ENCODE peak calls at places on chromosomes 1 and 21, in four cellular contexts. B is K562, W is GM12878, M is HepG2. E is an unnamed sample.

GRCh38 chr1:50972766-50973165 is 2.7 kb downstream of the CDKN2C start:
- DNase-seq in B (no peak), W (no peak), M (no peak), E (no peak)

GRCh38 chr1:154574715-154575114 is 7.1 kb downstream of the CHRNB2 start:
- DNase-seq in W (no peak), B (no peak), M (no peak), E (no peak)

GRCh38 chr1:19623523-19623922 is 20.6 kb upstream of the NBL1 start:
- DNase-seq in M (peak), W (no peak), B (no peak), E (no peak)

GRCh38 chr21:37472581-37472980 is 106.0 kb downstream of the DYRK1A start:
- DNase-seq in B (no peak), W (no peak), M (no peak), E (no peak)

GRCh38 chr1:29655945-29656866 is 419.9 kb downstream of the PTPRU start:
- DNase-seq in B (peak), W (no peak), M (no peak), E (no peak)

GRCh38 chr1:66402194-66402593 is 131.8 kb upstream of the SGIP1 start:
- DNase-seq in B (no peak), W (peak), M (no peak), E (no peak)

GRCh38 chr1:219416598-219417238 is 196.2 kb downstream of the ZC3H11B start:
- DNase-seq in W (peak), M (peak), B (peak), E (no peak)

GRCh38 chr1:145782166-145783099 is 41.5 kb downstream of the RNF115 start:
- DNase-seq in B (no peak), M (peak), W (no peak), E (peak)

GRCh38 chr21:45670731-45671130 is 27.2 kb downstream of the PCBP3 start:
- DNase-seq in B (no peak), W (no peak), M (no peak), E (no peak)

GRCh38 chr1:61067446-61067845 is 14.9 kb upstream of the NFIA start:
- DNase-seq in W (no peak), B (no peak), M (no peak), E (no peak)

GRCh38 chr1:151037032-151037431 is 646 bp downstream of the BNIPL start:
- DNase-seq in W (no peak), M (no peak), B (no peak), E (no peak)

GRCh38 chr1:177862916-177863315 is 106.9 kb downstream of the SEC16B start:
- DNase-seq in M (no peak), W (no peak), B (no peak), E (no peak)

GRCh38 chr21:37060296-37060695 is 12.6 kb downstream of the PIGP start:
- DNase-seq in W (no peak), M (peak), B (no peak), E (peak)

GRCh38 chr1:10685196-10685850 is 111.1 kb downstream of the CASZ1 start:
- DNase-seq in B (no peak), M (no peak), W (no peak), E (no peak)

GRCh38 chr1:228488107-228488817 is 1.1 kb downstream of the RNF187 start:
- DNase-seq in W (no peak), B (no peak), M (no peak), E (peak)

GRCh38 chr1:154614887-154615286 is 6.9 kb upstream of the ADAR start:
- DNase-seq in M (no peak), W (no peak), B (no peak), E (no peak)

GRCh38 chr1:58848818-58849411 is 65.1 kb upstream of the JUN start:
- DNase-seq in W (no peak), B (peak), M (peak), E (peak)

GRCh38 chr1:117346206-117346928 is 20.9 kb upstream of the MAN1A2 start:
- DNase-seq in W (no peak), B (no peak), M (no peak), E (no peak)

GRCh38 chr1:15341228-15341627 is 68.5 kb upstream of the EFHD2 start:
- DNase-seq in M (no peak), B (no peak), W (no peak), E (no peak)

GRCh38 chr1:178282949-178283367 is 189.1 kb downstream of the RASAL2 start:
- DNase-seq in B (no peak), M (peak), W (no peak), E (peak)

GRCh38 chr21:34889287-34889536 is 159.9 kb downstream of the RUNX1 start:
- DNase-seq in B (no peak), W (no peak), M (peak), E (peak)

GRCh38 chr1:150552692-150553278 is 3.6 kb downstream of the ADAMTSL4 start:
- DNase-seq in M (no peak), B (no peak), W (no peak), E (no peak)

GRCh38 chr1:117284408-117285215 is 73.9 kb upstream of the VTCN1 start:
- DNase-seq in M (peak), B (peak), W (no peak), E (peak)

GRCh38 chr1:84851839-84852238 is 41.2 kb downstream of the LPAR3 start:
- DNase-seq in W (no peak), B (no peak), M (no peak), E (peak)

GRCh38 chr1:181503130-181503810 is 20.0 kb downstream of the CACNA1E start:
- DNase-seq in M (no peak), W (no peak), B (no peak), E (no peak)

GRCh38 chr1:214107322-214108096 is 119.7 kb downstream of the PROX1 start:
- DNase-seq in W (no peak), M (no peak), B (no peak), E (no peak)

GRCh38 chr1:38028105-38028591 is 15.6 kb downstream of the UTP11 start:
- DNase-seq in M (no peak), B (no peak), W (peak), E (no peak)

GRCh38 chr1:178189814-178190213 is 95.9 kb downstream of the RASAL2 start:
- DNase-seq in W (peak), M (peak), B (no peak), E (peak)

GRCh38 chr1:16122916-16123315 is 33.0 kb downstream of the EPHA2 start:
- DNase-seq in M (no peak), W (peak), B (no peak), E (no peak)

GRCh38 chr1:8517579-8518489 is 199.9 kb downstream of the SLC45A1 start:
- DNase-seq in W (no peak), M (no peak), B (peak), E (no peak)

GRCh38 chr1:216462061-216462775 is 39.0 kb upstream of the USH2A start:
- DNase-seq in M (no peak), B (no peak), W (no peak), E (peak)

GRCh38 chr1:239647045-239647444 is 260.7 kb downstream of the CHRM3 start:
- DNase-seq in M (no peak), B (no peak), W (no peak), E (no peak)

GRCh38 chr1:66925944-66926343 is 1.2 kb downstream of the MIER1 start:
- DNase-seq in W (no peak), B (no peak), M (no peak), E (no peak)

GRCh38 chr1:177586429-177586828 is 383.4 kb downstream of the SEC16B start:
- DNase-seq in W (no peak), B (no peak), M (no peak), E (no peak)

GRCh38 chr1:22711071-22711470 is 432 bp downstream of the EPHB2 start:
- DNase-seq in B (no peak), W (no peak), M (no peak), E (no peak)

GRCh38 chr1:206685256-206685748 is 597 bp downstream of the MAPKAPK2 start:
- DNase-seq in B (peak), M (no peak), W (no peak), E (peak)

GRCh38 chr1:109621402-109622101 is 1.9 kb downstream of the AMPD2 start:
- DNase-seq in M (no peak), W (no peak), B (no peak), E (no peak)

GRCh38 chr1:168084396-168085231 is 52.1 kb downstream of the GPR161 start:
- DNase-seq in M (peak), B (peak), W (no peak), E (peak)

DNA sequence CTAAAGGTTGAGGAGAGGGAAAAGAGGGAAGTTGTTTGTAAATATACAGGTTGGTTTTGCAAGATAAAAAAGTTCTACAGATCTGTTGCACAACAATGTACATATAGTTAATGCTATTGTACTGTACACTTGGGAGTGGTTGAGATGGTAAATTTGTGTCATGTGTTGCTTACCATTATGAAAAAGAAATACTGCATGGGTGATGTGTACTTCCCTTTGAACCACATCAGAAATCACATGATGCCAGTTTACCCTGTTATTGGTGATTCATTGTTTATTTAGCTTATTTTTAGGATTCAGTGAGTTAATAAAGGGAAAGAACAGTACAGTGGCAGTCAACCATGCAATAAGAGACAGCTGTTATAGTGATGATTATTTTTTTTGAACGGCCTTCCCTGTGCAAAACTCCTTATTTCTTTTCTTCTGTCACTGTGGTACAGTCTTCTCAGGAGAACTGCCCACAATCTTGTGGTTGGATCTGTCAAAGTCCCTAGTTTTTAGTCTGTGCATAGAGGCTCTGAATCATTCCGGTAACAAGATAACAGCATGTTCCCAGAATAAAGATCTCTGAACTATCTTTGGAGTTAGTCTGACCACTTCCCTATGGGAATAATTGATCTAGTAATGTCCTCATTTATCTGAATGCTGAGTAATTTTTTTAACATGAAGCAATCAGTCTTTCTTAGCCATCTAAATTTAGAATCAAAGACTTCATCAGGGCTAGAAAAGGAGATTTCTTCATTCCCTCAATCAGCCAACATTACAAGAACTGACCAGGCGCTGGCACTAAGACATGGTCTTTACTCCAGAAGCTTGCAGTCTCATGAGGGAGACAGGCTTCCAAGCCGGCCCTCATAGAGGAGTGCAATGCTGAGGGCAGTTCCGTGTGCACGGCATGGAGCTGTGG is 84.2 kb downstream of the SH3GLB1 start:
- DNase-seq in W (no peak), B (no peak), M (peak), E (peak)
- TF ChIP-seq CHD4 in W (no peak), B (no peak), M (no peak), E (no peak)

DNA sequence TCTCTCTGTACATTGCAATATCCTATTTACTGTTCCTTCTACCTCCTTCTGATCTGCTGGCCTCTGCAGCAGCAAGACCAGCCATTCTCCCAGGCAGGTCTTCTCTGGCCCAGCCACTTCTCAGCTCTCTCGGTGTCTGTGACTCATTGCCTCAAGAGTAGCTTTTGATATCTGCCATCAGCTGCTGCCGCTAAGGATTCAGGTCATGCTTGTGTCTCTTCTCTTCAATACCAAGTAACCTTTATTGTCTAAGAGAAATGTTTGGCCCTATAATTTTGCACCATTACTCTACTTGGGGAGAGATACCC is 101.8 kb downstream of the TMEM53 start:
- DNase-seq in M (no peak), W (no peak), B (no peak), E (no peak)
- TF ChIP-seq CHD4 in M (no peak), W (no peak), B (no peak), E (no peak)

DNA sequence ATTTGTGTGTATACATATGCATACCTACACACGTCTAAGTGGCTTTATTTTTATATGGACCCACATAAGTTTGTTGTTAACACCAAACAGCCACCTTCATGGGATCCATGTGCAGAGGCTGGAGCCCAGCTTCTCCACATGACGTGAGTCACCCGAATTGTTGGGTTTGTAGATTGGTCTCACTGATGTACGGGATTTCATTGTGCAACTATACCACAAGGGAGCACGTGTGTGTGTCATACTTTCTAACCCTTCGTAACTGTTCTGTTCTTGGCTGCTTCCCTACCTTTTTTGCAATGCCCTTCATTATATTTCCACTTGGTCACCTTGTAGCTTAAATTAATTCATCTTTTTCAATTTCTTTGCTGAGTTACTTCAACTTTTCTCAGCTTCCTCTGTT is 21.0 kb downstream of the SPRTN start:
- DNase-seq in B (no peak), W (no peak), M (no peak), E (peak)
- TF ChIP-seq CHD4 in B (no peak), W (no peak), M (no peak), E (no peak)

GRCh38 chr1:162908780-162909179 is 47.8 kb upstream of the CCDC190 start:
- DNase-seq in B (no peak), W (no peak), M (no peak), E (no peak)
- TF ChIP-seq CHD4 in B (no peak), W (no peak), M (no peak), E (no peak)

GRCh38 chr1:237478842-237479241 is 411.9 kb downstream of the ZP4 start:
- DNase-seq in M (no peak), W (no peak), B (no peak), E (no peak)
- TF ChIP-seq CHD4 in M (no peak), W (no peak), B (no peak), E (no peak)

GRCh38 chr21:33112670-33113596 is 43.0 kb downstream of the OLIG1 start:
- DNase-seq in W (no peak), M (no peak), B (no peak), E (no peak)
- TF ChIP-seq CHD4 in W (no peak), M (no peak), B (no peak), E (no peak)

GRCh38 chr1:211035821-211036380 is 98.0 kb downstream of the KCNH1 start:
- DNase-seq in M (no peak), W (no peak), B (no peak), E (no peak)
- TF ChIP-seq CHD4 in M (no peak), W (no peak), B (no peak), E (no peak)